ENCODE peak calls at places on chromosomes 6 and 20, in four cellular contexts. Y, F, V and N are unnamed samples.

GRCh38 chr6:7129784-7130569 is 22.2 kb downstream of the RREB1 start:
- DNase-seq in Y (no peak), F (no peak), V (no peak), N (no peak)

GRCh38 chr6:159973951-159974350 is 5.1 kb downstream of the IGF2R start:
- DNase-seq in Y (no peak), F (no peak), V (no peak), N (no peak)

GRCh38 chr6:42907336-42907735 is 8.5 kb upstream of the PTCRA start:
- DNase-seq in Y (no peak), F (no peak), V (peak), N (no peak)

GRCh38 chr6:37174515-37175331 is 4.8 kb downstream of the PIM1 start:
- DNase-seq in Y (no peak), F (no peak), V (no peak), N (no peak)

GRCh38 chr20:46307139-46307998 is 929 bp downstream of the CDH22 start:
- DNase-seq in Y (no peak), F (peak), V (peak), N (peak)

GRCh38 chr6:37059344-37060194 is 54.1 kb downstream of the FGD2 start:
- DNase-seq in Y (no peak), F (no peak), V (peak), N (peak)

GRCh38 chr6:16591681-16592549 is 169.3 kb downstream of the ATXN1 start:
- DNase-seq in Y (peak), F (no peak), V (no peak), N (no peak)

GRCh38 chr6:12548526-12548925 is 168.0 kb upstream of the PHACTR1 start:
- DNase-seq in Y (no peak), F (no peak), V (no peak), N (no peak)

GRCh38 chr6:100119261-100119660 is 125.2 kb upstream of the MCHR2 start:
- DNase-seq in Y (no peak), F (no peak), V (no peak), N (no peak)

GRCh38 chr6:73309784-73310502 is 44.1 kb downstream of the DPPA5 start:
- DNase-seq in Y (no peak), F (peak), V (peak), N (peak)

GRCh38 chr20:43825635-43826034 is 89.0 kb upstream of the TOX2 start:
- DNase-seq in Y (peak), F (no peak), V (no peak), N (no peak)

GRCh38 chr6:105357147-105357546 is 45.7 kb downstream of the PREP start:
- DNase-seq in Y (no peak), F (no peak), V (no peak), N (no peak)

GRCh38 chr6:37168809-37169457 is 1.0 kb upstream of the PIM1 start:
- DNase-seq in Y (no peak), F (peak), V (peak), N (no peak)

GRCh38 chr6:43698584-43699349 is 11.2 kb upstream of the MRPS18A start:
- DNase-seq in Y (no peak), F (no peak), V (no peak), N (no peak)

GRCh38 chr20:61979701-61980635 is 85.7 kb downstream of the TAF4 start:
- DNase-seq in Y (no peak), F (no peak), V (no peak), N (no peak)
- TF ChIP-seq USF1 in Y (no peak), F (no peak), V (no peak), N (no peak)

GRCh38 chr20:40883097-40883496 is 145.5 kb upstream of the TOP1 start:
- DNase-seq in Y (no peak), F (peak), V (no peak), N (no peak)
- TF ChIP-seq USF1 in Y (no peak), F (no peak), V (no peak), N (no peak)

DNA sequence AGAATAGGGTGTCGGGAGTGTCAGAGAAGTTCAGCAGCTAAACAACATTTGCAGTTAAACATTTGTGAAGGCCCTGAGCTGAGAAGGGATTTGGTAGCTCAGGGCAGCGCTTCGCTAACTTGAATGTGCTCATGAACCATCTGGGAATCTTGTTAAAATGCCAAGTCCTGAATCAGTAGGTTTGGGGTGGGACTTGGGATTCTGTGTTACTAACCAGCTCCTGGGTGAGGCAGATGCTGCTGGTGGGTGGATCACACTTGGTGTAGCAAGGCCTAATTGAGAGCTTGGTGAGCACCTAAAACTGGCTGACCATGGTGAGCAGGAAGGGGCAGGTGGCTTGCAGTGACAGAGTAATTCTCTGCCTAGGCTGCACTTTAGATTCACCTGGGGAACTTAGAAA is 5.9 kb downstream of the PTPRA start:
- DNase-seq in Y (no peak), F (no peak), V (no peak), N (no peak)
- TF ChIP-seq USF1 in Y (no peak), F (no peak), V (no peak), N (no peak)

DNA sequence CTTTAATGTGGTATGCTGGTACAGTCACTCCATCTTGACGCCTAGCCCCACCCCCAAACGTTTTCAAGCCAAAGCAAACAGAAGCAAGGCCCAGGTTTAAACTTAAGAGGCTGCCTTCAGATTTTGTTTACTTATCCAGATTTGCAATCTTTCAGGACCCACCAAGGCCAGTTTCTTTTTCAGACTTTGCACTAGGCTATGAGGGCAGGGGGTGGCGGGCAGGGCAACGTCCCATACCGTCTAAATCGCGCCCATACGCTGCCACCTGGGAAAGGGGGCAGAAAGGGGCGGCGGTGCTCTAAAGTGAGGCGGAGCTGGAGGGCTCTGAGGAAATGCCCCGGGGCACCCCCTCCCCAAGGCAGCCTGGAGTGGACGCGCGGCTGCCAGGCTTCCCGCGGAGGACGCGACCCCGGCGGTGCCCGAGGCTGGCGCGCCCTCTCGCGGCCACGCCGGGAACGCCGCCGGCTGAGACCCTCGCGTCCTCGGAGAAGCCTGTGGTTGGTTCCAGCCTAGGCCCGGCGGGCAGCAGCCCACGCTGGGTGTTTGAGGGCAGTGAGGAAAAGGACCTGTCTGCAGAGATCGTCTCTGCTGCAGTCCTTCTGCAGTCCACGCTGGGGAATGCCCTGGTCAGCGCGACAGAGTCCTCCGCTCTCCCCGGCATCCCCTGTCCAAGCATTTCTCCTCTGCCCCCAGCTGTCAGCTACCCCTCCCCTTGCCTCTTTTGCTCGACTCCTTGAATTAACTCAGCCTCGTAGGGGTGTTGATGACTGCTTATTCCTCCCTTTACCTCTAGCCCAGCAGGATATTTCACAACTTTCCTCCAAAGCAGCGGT is 129.2 kb upstream of the PRND start:
- DNase-seq in Y (no peak), F (peak), V (peak), N (peak)
- TF ChIP-seq USF1 in Y (no peak), F (no peak), V (no peak), N (no peak)

GRCh38 chr20:11155156-11155805 is 481.5 kb upstream of the JAG1 start:
- DNase-seq in Y (no peak), F (no peak), V (no peak), N (no peak)
- TF ChIP-seq USF1 in Y (no peak), F (no peak), V (no peak), N (no peak)

GRCh38 chr6:46510656-46511055 is 19.4 kb upstream of the RCAN2 start:
- DNase-seq in Y (no peak), F (no peak), V (no peak), N (no peak)
- TF ChIP-seq USF1 in Y (no peak), F (no peak), V (no peak), N (no peak)

GRCh38 chr20:62451156-62451767 is 23.9 kb upstream of the RBBP8NL start:
- DNase-seq in Y (no peak), F (no peak), V (no peak), N (no peak)

GRCh38 chr20:62451970-62452369 is 23.8 kb downstream of the GATA5 start:
- DNase-seq in Y (no peak), F (no peak), V (no peak), N (no peak)

GRCh38 chr20:62448788-62449187 is 21.4 kb upstream of the RBBP8NL start:
- DNase-seq in Y (no peak), F (no peak), V (no peak), N (no peak)

GRCh38 chr20:62448038-62448437 is 20.7 kb upstream of the RBBP8NL start:
- DNase-seq in Y (no peak), F (no peak), V (no peak), N (no peak)

DNA sequence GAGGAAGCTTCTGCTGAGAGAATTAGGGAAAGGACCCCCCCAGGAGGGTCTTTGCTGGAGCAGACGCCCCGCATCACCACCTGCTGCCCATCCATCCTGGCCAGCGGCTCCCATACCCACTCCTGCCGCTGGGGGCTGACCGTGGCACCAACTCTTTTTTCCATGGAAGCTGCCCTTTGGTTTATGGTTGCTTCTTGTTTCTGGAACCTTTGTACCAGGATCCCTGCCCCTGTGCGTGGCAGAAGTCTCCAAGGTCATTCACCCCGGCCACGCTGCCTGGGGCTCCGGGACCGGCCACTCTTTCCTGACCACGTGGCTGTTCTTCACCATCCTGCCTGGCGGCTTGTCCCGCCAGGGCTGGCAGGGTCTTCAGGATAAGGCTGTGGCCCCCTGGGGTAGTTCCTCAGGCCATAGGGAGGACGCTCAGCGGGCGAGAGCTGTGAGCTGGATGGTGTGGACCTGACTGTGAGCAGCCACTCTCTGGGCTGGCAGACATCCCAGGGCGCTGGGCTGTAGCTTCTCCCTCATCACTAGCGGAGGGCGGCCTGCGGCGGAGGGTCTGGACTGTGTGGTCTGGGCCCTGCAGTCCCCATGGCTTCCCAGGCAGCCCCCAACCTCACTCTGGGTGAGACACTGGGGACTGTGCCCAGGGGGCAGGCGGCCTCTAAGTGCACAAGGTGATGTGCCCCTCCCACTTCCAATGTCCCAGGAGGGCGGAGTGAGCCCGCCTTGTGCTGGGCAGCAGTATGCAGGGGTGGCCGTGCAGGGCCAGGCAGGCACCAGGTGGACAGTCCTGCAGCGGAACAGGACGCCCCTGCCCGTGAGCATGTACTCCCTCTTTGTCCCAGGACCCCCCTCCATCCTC is 22.8 kb upstream of the RBBP8NL start:
- DNase-seq in Y (no peak), F (peak), V (no peak), N (no peak)
- TF ChIP-seq USF1 in Y (no peak), F (no peak), V (no peak), N (no peak)

GRCh38 chr6:150208606-150209352 is 65.9 kb downstream of the PPP1R14C start:
- DNase-seq in Y (no peak), F (no peak), V (no peak), N (no peak)
- TF ChIP-seq USF1 in Y (no peak), F (no peak), V (no peak), N (no peak)